ENCODE peak calls at places on chromosomes 1 and 21, in eight cellular contexts. One of them, this sample, is unnamed.

GRCh38 chr21:29305068-29305467 is 6.3 kb downstream of the BACH1 start:
- DNase-seq in stimulated activated CD4-positive, alpha-beta T cell treated with anti-CD3 and anti-CD28 coated beads, Interleukin-12 subunit alpha, Interleukin-12 subunit beta, amount 100 ng/mL, for 4 hours: no peak
- DNase-seq in renal cortical epithelial cell: no peak
- DNase-seq in ovary: no peak
- DNase-seq in endothelial cell of umbilical vein: no peak
- DNase-seq in ACHN: no peak
- DNase-seq in dorsolateral prefrontal cortex: no peak
- DNase-seq in activated T-cell treated with anti-CD3 and anti-CD28 coated beads, Interleukin-2, amount 50 U/mL, for 4 hours: no peak
- DNase-seq in this sample: no peak

GRCh38 chr1:93221913-93222312 is 41.4 kb downstream of the CCDC18 start:
- DNase-seq in endothelial cell of umbilical vein: no peak
- DNase-seq in stimulated activated CD4-positive, alpha-beta T cell treated with anti-CD3 and anti-CD28 coated beads, Interleukin-12 subunit alpha, Interleukin-12 subunit beta, amount 100 ng/mL, for 4 hours: no peak
- DNase-seq in renal cortical epithelial cell: no peak
- DNase-seq in ovary: no peak
- DNase-seq in dorsolateral prefrontal cortex: no peak
- DNase-seq in ACHN: no peak
- DNase-seq in activated T-cell treated with anti-CD3 and anti-CD28 coated beads, Interleukin-2, amount 50 U/mL, for 4 hours: no peak
- DNase-seq in this sample: no peak

GRCh38 chr1:84861988-84862644 is 30.9 kb downstream of the LPAR3 start:
- DNase-seq in stimulated activated CD4-positive, alpha-beta T cell treated with anti-CD3 and anti-CD28 coated beads, Interleukin-12 subunit alpha, Interleukin-12 subunit beta, amount 100 ng/mL, for 4 hours: no peak
- DNase-seq in renal cortical epithelial cell: no peak
- DNase-seq in ACHN: no peak
- DNase-seq in activated T-cell treated with anti-CD3 and anti-CD28 coated beads, Interleukin-2, amount 50 U/mL, for 4 hours: no peak
- DNase-seq in dorsolateral prefrontal cortex: no peak
- DNase-seq in endothelial cell of umbilical vein: no peak
- DNase-seq in ovary: no peak
- DNase-seq in this sample: no peak

GRCh38 chr1:112713466-112714312 is 1.4 kb downstream of the PPM1J start:
- DNase-seq in ovary: peak; percentile 47
- DNase-seq in renal cortical epithelial cell: no peak
- DNase-seq in stimulated activated CD4-positive, alpha-beta T cell treated with anti-CD3 and anti-CD28 coated beads, Interleukin-12 subunit alpha, Interleukin-12 subunit beta, amount 100 ng/mL, for 4 hours: no peak
- DNase-seq in ACHN: no peak
- DNase-seq in endothelial cell of umbilical vein: no peak
- DNase-seq in dorsolateral prefrontal cortex: no peak
- DNase-seq in activated T-cell treated with anti-CD3 and anti-CD28 coated beads, Interleukin-2, amount 50 U/mL, for 4 hours: no peak
- DNase-seq in this sample: peak; percentile 51

GRCh38 chr1:233664254-233664653 is 50.3 kb downstream of the KCNK1 start:
- DNase-seq in renal cortical epithelial cell: peak; percentile 19
- DNase-seq in stimulated activated CD4-positive, alpha-beta T cell treated with anti-CD3 and anti-CD28 coated beads, Interleukin-12 subunit alpha, Interleukin-12 subunit beta, amount 100 ng/mL, for 4 hours: no peak
- DNase-seq in ACHN: peak; percentile 47
- DNase-seq in endothelial cell of umbilical vein: no peak
- DNase-seq in ovary: no peak
- DNase-seq in dorsolateral prefrontal cortex: no peak
- DNase-seq in activated T-cell treated with anti-CD3 and anti-CD28 coated beads, Interleukin-2, amount 50 U/mL, for 4 hours: no peak
- DNase-seq in this sample: no peak

GRCh38 chr1:17452686-17453085 is 13.2 kb upstream of the RCC2 start:
- DNase-seq in endothelial cell of umbilical vein: no peak
- DNase-seq in renal cortical epithelial cell: no peak
- DNase-seq in activated T-cell treated with anti-CD3 and anti-CD28 coated beads, Interleukin-2, amount 50 U/mL, for 4 hours: no peak
- DNase-seq in ACHN: no peak
- DNase-seq in dorsolateral prefrontal cortex: no peak
- DNase-seq in stimulated activated CD4-positive, alpha-beta T cell treated with anti-CD3 and anti-CD28 coated beads, Interleukin-12 subunit alpha, Interleukin-12 subunit beta, amount 100 ng/mL, for 4 hours: no peak
- DNase-seq in ovary: no peak
- DNase-seq in this sample: no peak

GRCh38 chr1:164821648-164822047 is 262.7 kb downstream of the PBX1 start:
- DNase-seq in activated T-cell treated with anti-CD3 and anti-CD28 coated beads, Interleukin-2, amount 50 U/mL, for 4 hours: no peak
- DNase-seq in endothelial cell of umbilical vein: no peak
- DNase-seq in renal cortical epithelial cell: no peak
- DNase-seq in stimulated activated CD4-positive, alpha-beta T cell treated with anti-CD3 and anti-CD28 coated beads, Interleukin-12 subunit alpha, Interleukin-12 subunit beta, amount 100 ng/mL, for 4 hours: no peak
- DNase-seq in ACHN: no peak
- DNase-seq in dorsolateral prefrontal cortex: no peak
- DNase-seq in ovary: no peak
- DNase-seq in this sample: no peak

GRCh38 chr1:76425843-76426145 is 351.2 kb downstream of the ST6GALNAC3 start:
- DNase-seq in stimulated activated CD4-positive, alpha-beta T cell treated with anti-CD3 and anti-CD28 coated beads, Interleukin-12 subunit alpha, Interleukin-12 subunit beta, amount 100 ng/mL, for 4 hours: no peak
- DNase-seq in dorsolateral prefrontal cortex: no peak
- DNase-seq in ovary: no peak
- DNase-seq in endothelial cell of umbilical vein: peak; percentile 82
- DNase-seq in ACHN: no peak
- DNase-seq in activated T-cell treated with anti-CD3 and anti-CD28 coated beads, Interleukin-2, amount 50 U/mL, for 4 hours: no peak
- DNase-seq in renal cortical epithelial cell: no peak
- DNase-seq in this sample: no peak